ENCODE peak calls at places on chromosome 20, in five cellular contexts. R is lower lobe of right lung, O is osteocyte, B is A549, W is astrocyte of the spinal cord. K is an unnamed sample.

GRCh38 chr20:44967207-44967807 is 995 bp downstream of the STK4 start:
- DNase-seq in R (no peak), O (no peak), B (no peak), W (no peak), K (no peak)

GRCh38 chr20:58553841-58554240 is 38.6 kb upstream of the APCDD1L start:
- DNase-seq in R (no peak), O (no peak), B (no peak), W (peak), K (no peak)

GRCh38 chr20:51345601-51346101 is 196.9 kb downstream of the NFATC2 start:
- DNase-seq in R (no peak), O (no peak), B (peak), W (peak), K (no peak)

GRCh38 chr20:19944772-19945459 is 72.2 kb upstream of the NAA20 start:
- DNase-seq in R (no peak), O (no peak), B (no peak), W (peak), K (no peak)

GRCh38 chr20:37245181-37245580 is 16.4 kb downstream of the GHRH start:
- DNase-seq in R (no peak), O (no peak), B (no peak), W (no peak), K (no peak)

GRCh38 chr20:62544505-62545055 is 68.8 kb upstream of the GATA5 start:
- DNase-seq in R (no peak), O (no peak), B (no peak), W (no peak), K (no peak)

GRCh38 chr20:53574819-53575218 is 18.8 kb downstream of the ZNF217 start:
- DNase-seq in R (no peak), O (peak), B (no peak), W (no peak), K (no peak)

GRCh38 chr20:23237166-23237565 is 113.4 kb upstream of the NXT1 start:
- DNase-seq in R (no peak), O (no peak), B (no peak), W (no peak), K (no peak)

GRCh38 chr20:33908351-33908750 is 85.4 kb upstream of the RALY start:
- DNase-seq in R (no peak), O (no peak), B (no peak), W (no peak), K (no peak)

GRCh38 chr20:41631826-41632225 is 13.6 kb upstream of the CHD6 start:
- DNase-seq in R (no peak), O (no peak), B (no peak), W (peak), K (no peak)

GRCh38 chr20:58853976-58854637 is 1.6 kb downstream of the GNAS start:
- DNase-seq in R (no peak), O (no peak), B (no peak), W (no peak), K (no peak)

GRCh38 chr20:58102252-58102651 is 126.2 kb downstream of the ANKRD60 start:
- DNase-seq in R (no peak), O (no peak), B (no peak), W (peak), K (no peak)

GRCh38 chr20:41643504-41643938 is 25.3 kb upstream of the CHD6 start:
- DNase-seq in R (peak), O (no peak), B (peak), W (peak), K (no peak)

GRCh38 chr20:41135187-41135887 is 2.0 kb upstream of the PLCG1 start:
- DNase-seq in R (peak), O (no peak), B (peak), W (no peak), K (no peak)

GRCh38 chr20:10795286-10796026 is 121.7 kb upstream of the JAG1 start:
- DNase-seq in R (no peak), O (no peak), B (no peak), W (no peak), K (no peak)

GRCh38 chr20:44004306-44004915 is 89.8 kb downstream of the TOX2 start:
- DNase-seq in R (no peak), O (no peak), B (no peak), W (no peak), K (no peak)

GRCh38 chr20:31663838-31664695 is 26.4 kb downstream of the COX4I2 start:
- DNase-seq in R (peak), O (no peak), B (no peak), W (no peak), K (no peak)

GRCh38 chr20:51563141-51563596 is 20.6 kb upstream of the NFATC2 start:
- DNase-seq in R (no peak), O (no peak), B (no peak), W (no peak), K (no peak)

GRCh38 chr20:44748005-44748370 is 2.3 kb downstream of the KCNK15 start:
- DNase-seq in R (no peak), O (no peak), B (no peak), W (no peak), K (no peak)

GRCh38 chr20:22384978-22385377 is 199.4 kb downstream of the FOXA2 start:
- DNase-seq in R (no peak), O (no peak), B (no peak), W (no peak), K (no peak)

GRCh38 chr20:49276895-49277785 is 717 bp downstream of the ZNFX1 start:
- DNase-seq in R (peak), O (no peak), B (no peak), W (no peak), K (no peak)

GRCh38 chr20:51306081-51306480 is 236.4 kb downstream of the NFATC2 start:
- DNase-seq in R (no peak), O (no peak), B (no peak), W (no peak), K (no peak)

GRCh38 chr20:32828029-32828666 is 8.4 kb downstream of the MAPRE1 start:
- DNase-seq in R (no peak), O (no peak), B (no peak), W (peak), K (no peak)

GRCh38 chr20:57627972-57628650 is 7.9 kb upstream of the ZBP1 start:
- DNase-seq in R (no peak), O (no peak), B (no peak), W (peak), K (no peak)

GRCh38 chr20:11235058-11235457 is 561.3 kb upstream of the JAG1 start:
- DNase-seq in R (no peak), O (no peak), B (no peak), W (peak), K (no peak)

GRCh38 chr20:23446505-23446904 is 6.2 kb downstream of the CST11 start:
- DNase-seq in R (no peak), O (no peak), B (peak), W (peak), K (no peak)

GRCh38 chr20:59667981-59668515 is 63.7 kb downstream of the PHACTR3 start:
- DNase-seq in R (no peak), O (peak), B (no peak), W (no peak), K (peak)

GRCh38 chr20:50924261-50924660 is 7.0 kb downstream of the ADNP start:
- DNase-seq in R (no peak), O (no peak), B (no peak), W (no peak), K (no peak)

GRCh38 chr20:17875106-17875980 is 93.3 kb downstream of the SNX5 start:
- DNase-seq in R (peak), O (no peak), B (no peak), W (peak), K (no peak)

GRCh38 chr20:23679448-23680092 is 9.3 kb downstream of the CST4 start:
- DNase-seq in R (no peak), O (peak), B (no peak), W (no peak), K (no peak)

GRCh38 chr20:2237059-2237458 is 58.7 kb upstream of the TGM3 start:
- DNase-seq in R (no peak), O (no peak), B (no peak), W (peak), K (no peak)
- TF ChIP-seq CTCF in R (no peak), O (no peak), B (no peak), W (peak), K (no peak)

GRCh38 chr20:55353206-55353605 is 652.1 kb downstream of the CBLN4 start:
- DNase-seq in R (no peak), O (no peak), B (no peak), W (no peak), K (no peak)
- TF ChIP-seq CTCF in R (no peak), O (no peak), B (no peak), W (no peak), K (no peak)

GRCh38 chr20:7375905-7376304 is 564.4 kb downstream of the HAO1 start:
- DNase-seq in R (no peak), O (no peak), B (no peak), W (peak), K (no peak)
- TF ChIP-seq CTCF in R (peak), O (peak), B (peak), W (peak), K (peak)

GRCh38 chr20:46849751-46850150 is 44.9 kb upstream of the EYA2 start:
- DNase-seq in R (no peak), O (no peak), B (no peak), W (no peak), K (no peak)

GRCh38 chr20:46849269-46849668 is 45.4 kb upstream of the EYA2 start:
- DNase-seq in R (no peak), O (no peak), B (no peak), W (no peak), K (no peak)

GRCh38 chr20:46850896-46851295 is 43.7 kb upstream of the EYA2 start:
- DNase-seq in R (no peak), O (no peak), B (no peak), W (no peak), K (no peak)

GRCh38 chr20:46851746-46852145 is 42.9 kb upstream of the EYA2 start:
- DNase-seq in R (no peak), O (no peak), B (no peak), W (no peak), K (no peak)

GRCh38 chr20:46850416-46850815 is 44.2 kb upstream of the EYA2 start:
- DNase-seq in R (no peak), O (no peak), B (no peak), W (no peak), K (no peak)
- TF ChIP-seq CTCF in R (no peak), O (no peak), B (no peak), W (no peak), K (no peak)

GRCh38 chr20:63973636-63974401 is 4.1 kb upstream of the ZNF512B start:
- DNase-seq in R (peak), O (peak), B (peak), W (peak), K (peak)
- TF ChIP-seq CTCF in R (peak), O (peak), B (peak), W (peak), K (peak)

DNA sequence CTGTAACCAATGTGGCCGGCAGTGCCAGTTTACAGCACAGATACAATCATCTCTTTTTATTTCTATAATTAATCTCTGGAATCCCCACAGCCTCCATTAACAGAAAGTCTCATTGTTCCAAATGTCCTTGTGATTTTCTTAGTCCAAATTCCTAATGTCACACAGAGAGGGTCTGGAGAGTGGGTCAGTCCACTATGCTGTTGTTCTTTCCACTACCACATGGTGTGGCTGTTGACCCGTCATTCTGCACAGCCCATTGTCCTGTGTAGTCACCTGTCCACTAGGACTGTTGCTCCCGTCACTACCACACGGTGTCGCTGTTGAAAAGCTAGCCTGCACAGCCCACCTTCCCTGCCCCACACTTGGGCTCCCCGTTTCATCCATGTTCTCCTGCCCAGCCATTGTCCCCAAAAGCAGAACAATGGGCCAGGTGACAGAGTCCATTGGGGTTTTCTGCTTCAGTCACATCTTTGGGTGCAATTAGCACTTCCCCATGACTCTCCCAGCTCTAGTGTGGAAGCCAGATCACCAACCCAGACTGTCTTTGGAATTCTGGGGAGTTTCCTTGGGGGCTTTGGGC is 8.6 kb upstream of the LBP start:
- DNase-seq in R (no peak), O (no peak), B (peak), W (no peak), K (no peak)
- TF ChIP-seq CTCF in R (peak), O (peak), B (peak), W (peak), K (peak)

K was measured in type B pancreatic cell.